ENCODE peak calls at places on chromosomes 16 and 17, in seven cellular contexts. One of them, this sample, is unnamed. For H3K27me3, the result is how much of the 10 kb centered on the place peaks cover.

GRCh38 chr17:40903129-40903847 is 18.2 kb upstream of the KRT20 start:
- DNase-seq in PC-9: peak
- DNase-seq in aorta: no peak
- DNase-seq in psoas muscle: no peak
- DNase-seq in foreskin keratinocyte: peak
- DNase-seq in astrocyte: peak
- DNase-seq in CD4-positive, alpha-beta T cell: no peak
- DNase-seq in this sample: no peak

GRCh38 chr17:9902116-9902515 is 3.0 kb downstream of the RCVRN start:
- DNase-seq in PC-9: no peak
- DNase-seq in aorta: no peak
- DNase-seq in psoas muscle: no peak
- DNase-seq in foreskin keratinocyte: no peak
- DNase-seq in astrocyte: no peak
- DNase-seq in CD4-positive, alpha-beta T cell: no peak
- DNase-seq in this sample: no peak

GRCh38 chr17:50134206-50135110 is 4.5 kb upstream of the SAMD14 start:
- DNase-seq in PC-9: no peak
- DNase-seq in aorta: no peak
- DNase-seq in psoas muscle: no peak
- DNase-seq in foreskin keratinocyte: no peak
- DNase-seq in astrocyte: no peak
- DNase-seq in CD4-positive, alpha-beta T cell: no peak
- DNase-seq in this sample: no peak

GRCh38 chr16:74874123-74874522 is 99.5 kb upstream of the FA2H start:
- DNase-seq in PC-9: no peak
- DNase-seq in aorta: no peak
- DNase-seq in psoas muscle: no peak
- DNase-seq in foreskin keratinocyte: no peak
- DNase-seq in astrocyte: no peak
- DNase-seq in CD4-positive, alpha-beta T cell: no peak
- DNase-seq in this sample: no peak

GRCh38 chr16:73232555-73233422 is 184.9 kb upstream of the ZFHX3 start:
- DNase-seq in PC-9: no peak
- DNase-seq in aorta: no peak
- DNase-seq in psoas muscle: no peak
- DNase-seq in foreskin keratinocyte: peak
- DNase-seq in astrocyte: peak
- DNase-seq in CD4-positive, alpha-beta T cell: no peak
- DNase-seq in this sample: no peak

GRCh38 chr16:68902376-68903345 is 59.3 kb downstream of the TANGO6 start:
- DNase-seq in PC-9: peak
- DNase-seq in aorta: no peak
- DNase-seq in psoas muscle: no peak
- DNase-seq in foreskin keratinocyte: peak
- DNase-seq in astrocyte: peak
- DNase-seq in CD4-positive, alpha-beta T cell: no peak
- DNase-seq in this sample: no peak

GRCh38 chr16:2910441-2910840 is 1.3 kb upstream of the FLYWCH1 start:
- DNase-seq in PC-9: peak
- DNase-seq in aorta: no peak
- DNase-seq in psoas muscle: no peak
- DNase-seq in foreskin keratinocyte: no peak
- DNase-seq in astrocyte: no peak
- DNase-seq in CD4-positive, alpha-beta T cell: no peak
- DNase-seq in this sample: no peak

GRCh38 chr17:4800462-4801185 is 1.5 kb downstream of the C17orf114 start:
- DNase-seq in PC-9: no peak
- DNase-seq in aorta: no peak
- DNase-seq in psoas muscle: peak
- DNase-seq in foreskin keratinocyte: no peak
- DNase-seq in astrocyte: no peak
- DNase-seq in CD4-positive, alpha-beta T cell: no peak
- DNase-seq in this sample: no peak

GRCh38 chr17:56185905-56186783 is 32.9 kb downstream of the ANKFN1 start:
- DNase-seq in PC-9: no peak
- DNase-seq in aorta: no peak
- DNase-seq in psoas muscle: no peak
- DNase-seq in foreskin keratinocyte: no peak
- DNase-seq in astrocyte: peak
- DNase-seq in CD4-positive, alpha-beta T cell: no peak
- DNase-seq in this sample: no peak

GRCh38 chr17:65627892-65628622 is 66.6 kb upstream of the AXIN2 start:
- DNase-seq in PC-9: peak
- DNase-seq in aorta: peak
- DNase-seq in psoas muscle: no peak
- DNase-seq in foreskin keratinocyte: peak
- DNase-seq in astrocyte: peak
- DNase-seq in CD4-positive, alpha-beta T cell: no peak
- DNase-seq in this sample: no peak

GRCh38 chr17:61422116-61422799 is 22.6 kb downstream of the TBX2 start:
- DNase-seq in PC-9: no peak
- DNase-seq in aorta: no peak
- DNase-seq in psoas muscle: no peak
- DNase-seq in foreskin keratinocyte: no peak
- DNase-seq in astrocyte: no peak
- DNase-seq in CD4-positive, alpha-beta T cell: no peak
- DNase-seq in this sample: no peak

GRCh38 chr17:15048381-15048780 is 216.7 kb downstream of the PMP22 start:
- DNase-seq in PC-9: no peak
- DNase-seq in aorta: no peak
- DNase-seq in psoas muscle: no peak
- DNase-seq in foreskin keratinocyte: peak
- DNase-seq in astrocyte: no peak
- DNase-seq in CD4-positive, alpha-beta T cell: no peak
- DNase-seq in this sample: no peak

GRCh38 chr17:37327341-37328090 is 48.3 kb upstream of the C17orf78 start:
- DNase-seq in PC-9: no peak
- DNase-seq in aorta: no peak
- DNase-seq in psoas muscle: no peak
- DNase-seq in foreskin keratinocyte: no peak
- DNase-seq in astrocyte: peak
- DNase-seq in CD4-positive, alpha-beta T cell: no peak
- DNase-seq in this sample: no peak

GRCh38 chr17:29116652-29117439 is 63.4 kb downstream of the MYO18A start:
- DNase-seq in PC-9: peak
- DNase-seq in aorta: peak
- DNase-seq in psoas muscle: peak
- DNase-seq in foreskin keratinocyte: no peak
- DNase-seq in astrocyte: no peak
- DNase-seq in CD4-positive, alpha-beta T cell: peak
- DNase-seq in this sample: peak

GRCh38 chr16:50756466-50756865 is 14.6 kb downstream of the CYLD start:
- DNase-seq in PC-9: no peak
- DNase-seq in aorta: no peak
- DNase-seq in psoas muscle: no peak
- DNase-seq in foreskin keratinocyte: no peak
- DNase-seq in astrocyte: no peak
- DNase-seq in CD4-positive, alpha-beta T cell: no peak
- DNase-seq in this sample: no peak

GRCh38 chr16:72092832-72093447 is 480 bp downstream of the TXNL4B start:
- DNase-seq in PC-9: peak
- DNase-seq in aorta: no peak
- DNase-seq in psoas muscle: no peak
- DNase-seq in foreskin keratinocyte: peak
- DNase-seq in astrocyte: peak
- DNase-seq in CD4-positive, alpha-beta T cell: no peak
- DNase-seq in this sample: no peak

GRCh38 chr16:22204091-22204655 is 1.9 kb upstream of the EEF2K start:
- DNase-seq in PC-9: no peak
- DNase-seq in aorta: no peak
- DNase-seq in psoas muscle: no peak
- DNase-seq in foreskin keratinocyte: no peak
- DNase-seq in astrocyte: no peak
- DNase-seq in CD4-positive, alpha-beta T cell: no peak
- DNase-seq in this sample: no peak

DNA sequence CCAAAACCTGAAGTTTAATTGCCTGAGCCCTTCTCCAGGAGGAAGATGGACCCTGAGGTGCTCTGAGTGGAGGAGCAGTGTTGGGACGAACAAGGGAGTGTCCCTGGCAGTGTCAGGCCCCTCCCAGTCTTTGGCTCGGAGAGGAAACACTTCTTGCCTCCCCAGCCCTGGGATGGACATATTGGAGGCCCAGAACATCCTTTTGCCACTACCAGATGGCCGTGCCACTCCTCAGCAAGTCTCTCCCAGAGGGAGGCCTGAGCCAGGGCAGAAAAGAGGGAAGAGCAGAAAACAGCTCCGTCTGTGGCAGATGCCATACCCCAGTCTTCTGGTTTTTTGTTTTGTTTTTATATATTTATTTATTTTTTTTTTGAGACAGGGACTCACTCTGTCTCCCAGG is 91.5 kb upstream of the CRHR1 start:
- DNase-seq in PC-9: no peak
- DNase-seq in aorta: no peak
- DNase-seq in psoas muscle: no peak
- DNase-seq in foreskin keratinocyte: no peak
- DNase-seq in astrocyte: no peak
- DNase-seq in CD4-positive, alpha-beta T cell: no peak
- DNase-seq in this sample: no peak
- H3K27me3 ChIP-seq in PC-9: half or more
- H3K27me3 ChIP-seq in aorta: under half
- H3K27me3 ChIP-seq in psoas muscle: under half
- H3K27me3 ChIP-seq in foreskin keratinocyte: half or more
- H3K27me3 ChIP-seq in astrocyte: under half
- H3K27me3 ChIP-seq in CD4-positive, alpha-beta T cell: under half
- H3K27me3 ChIP-seq in this sample: under half

GRCh38 chr17:11238710-11239109 is 2.3 kb upstream of the SHISA6 start:
- DNase-seq in PC-9: no peak
- DNase-seq in aorta: no peak
- DNase-seq in psoas muscle: no peak
- DNase-seq in foreskin keratinocyte: peak
- DNase-seq in astrocyte: no peak
- DNase-seq in CD4-positive, alpha-beta T cell: no peak
- DNase-seq in this sample: no peak
- H3K27me3 ChIP-seq in PC-9: under half
- H3K27me3 ChIP-seq in aorta: under half
- H3K27me3 ChIP-seq in psoas muscle: under half
- H3K27me3 ChIP-seq in foreskin keratinocyte: under half
- H3K27me3 ChIP-seq in astrocyte: under half
- H3K27me3 ChIP-seq in CD4-positive, alpha-beta T cell: under half
- H3K27me3 ChIP-seq in this sample: under half

GRCh38 chr16:84461029-84461415 is 43.4 kb downstream of the MEAK7 start:
- DNase-seq in PC-9: no peak
- DNase-seq in aorta: no peak
- DNase-seq in psoas muscle: no peak
- DNase-seq in foreskin keratinocyte: no peak
- DNase-seq in astrocyte: no peak
- DNase-seq in CD4-positive, alpha-beta T cell: no peak
- DNase-seq in this sample: no peak

GRCh38 chr16:84464116-84464515 is 40.3 kb downstream of the MEAK7 start:
- DNase-seq in PC-9: no peak
- DNase-seq in aorta: no peak
- DNase-seq in psoas muscle: no peak
- DNase-seq in foreskin keratinocyte: no peak
- DNase-seq in astrocyte: no peak
- DNase-seq in CD4-positive, alpha-beta T cell: no peak
- DNase-seq in this sample: no peak

GRCh38 chr16:84463221-84463620 is 41.2 kb downstream of the MEAK7 start:
- DNase-seq in PC-9: no peak
- DNase-seq in aorta: no peak
- DNase-seq in psoas muscle: no peak
- DNase-seq in foreskin keratinocyte: no peak
- DNase-seq in astrocyte: no peak
- DNase-seq in CD4-positive, alpha-beta T cell: no peak
- DNase-seq in this sample: no peak

GRCh38 chr16:84461504-84462295 is 42.8 kb downstream of the MEAK7 start:
- DNase-seq in PC-9: no peak
- DNase-seq in aorta: no peak
- DNase-seq in psoas muscle: no peak
- DNase-seq in foreskin keratinocyte: no peak
- DNase-seq in astrocyte: no peak
- DNase-seq in CD4-positive, alpha-beta T cell: no peak
- DNase-seq in this sample: no peak

GRCh38 chr16:84462296-84463210 is 41.9 kb downstream of the MEAK7 start:
- DNase-seq in PC-9: peak
- DNase-seq in aorta: no peak
- DNase-seq in psoas muscle: no peak
- DNase-seq in foreskin keratinocyte: no peak
- DNase-seq in astrocyte: no peak
- DNase-seq in CD4-positive, alpha-beta T cell: no peak
- DNase-seq in this sample: no peak
- H3K27me3 ChIP-seq in PC-9: under half
- H3K27me3 ChIP-seq in aorta: under half
- H3K27me3 ChIP-seq in psoas muscle: under half
- H3K27me3 ChIP-seq in foreskin keratinocyte: under half
- H3K27me3 ChIP-seq in astrocyte: under half
- H3K27me3 ChIP-seq in CD4-positive, alpha-beta T cell: under half
- H3K27me3 ChIP-seq in this sample: under half

DNA sequence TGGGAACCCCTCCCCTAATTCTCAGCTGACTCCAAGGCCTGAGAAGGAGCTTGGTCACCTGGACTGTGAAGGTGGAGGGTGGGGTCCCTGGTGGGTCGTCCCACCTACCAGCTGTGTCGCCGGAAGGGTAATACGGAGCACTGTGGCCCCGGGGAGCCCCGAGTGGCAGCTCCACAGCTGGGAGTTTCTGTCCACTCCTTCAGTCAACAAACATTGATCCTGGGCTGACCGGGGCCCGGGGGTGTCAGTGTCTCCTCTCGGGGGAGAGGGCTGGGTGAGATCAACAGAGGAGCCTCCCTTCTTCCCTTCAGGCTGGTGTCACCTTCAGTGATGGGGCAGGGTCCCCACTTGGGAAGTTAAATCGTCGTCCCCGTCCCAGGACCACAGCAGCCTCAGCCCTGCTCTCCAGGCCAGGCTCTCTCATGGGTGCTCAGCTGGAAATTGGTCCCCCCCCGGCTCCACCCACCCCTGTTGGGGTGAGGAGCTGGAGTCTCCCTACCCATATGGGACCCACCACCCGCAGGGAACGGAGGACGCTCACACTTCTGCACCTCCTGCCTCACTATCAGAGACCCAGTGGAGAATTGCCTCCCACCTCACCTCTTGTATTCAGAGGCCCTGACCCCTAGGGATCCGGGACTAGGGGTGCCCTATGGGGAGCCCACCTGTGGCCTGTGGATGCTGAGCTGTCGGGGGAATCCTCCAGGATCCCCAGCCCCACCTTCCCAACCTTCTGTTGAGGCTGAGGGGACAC is 1.9 kb downstream of the GCGR start:
- DNase-seq in PC-9: no peak
- DNase-seq in aorta: no peak
- DNase-seq in psoas muscle: no peak
- DNase-seq in foreskin keratinocyte: no peak
- DNase-seq in astrocyte: no peak
- DNase-seq in CD4-positive, alpha-beta T cell: no peak
- DNase-seq in this sample: no peak
- H3K27me3 ChIP-seq in PC-9: under half
- H3K27me3 ChIP-seq in aorta: under half
- H3K27me3 ChIP-seq in psoas muscle: under half
- H3K27me3 ChIP-seq in foreskin keratinocyte: half or more
- H3K27me3 ChIP-seq in astrocyte: under half
- H3K27me3 ChIP-seq in CD4-positive, alpha-beta T cell: half or more
- H3K27me3 ChIP-seq in this sample: under half

This sample was measured in GM12878.